ENCODE peak calls at places on chromosome 2, in six cellular contexts. A is adrenal gland; B is GM23338; M is naive thymus-derived CD4-positive, alpha-beta T cell; C is heart left ventricle; Z is psoas muscle. N is an unnamed sample.

GRCh38 chr2:49978341-49978740 is 824.0 kb upstream of the FSHR start:
- DNase-seq in A (no peak), B (peak; percentile 28), M (no peak), C (no peak), Z (no peak), N (peak; percentile 50)

GRCh38 chr2:32715391-32715841 is 87.6 kb downstream of the TTC27 start:
- DNase-seq in A (no peak), B (no peak), M (no peak), C (no peak), Z (no peak), N (no peak)

GRCh38 chr2:18927525-18928232 is 338.3 kb upstream of the NT5C1B start:
- DNase-seq in A (no peak), B (no peak), M (no peak), C (no peak), Z (no peak), N (no peak)

GRCh38 chr2:183093857-183094657 is 15.5 kb downstream of the DUSP19 start:
- DNase-seq in A (no peak), B (no peak), M (no peak), C (no peak), Z (no peak), N (no peak)

GRCh38 chr2:137886432-137886831 is 77.8 kb upstream of the HNMT start:
- DNase-seq in A (no peak), B (peak; percentile 60), M (no peak), C (no peak), Z (no peak), N (peak; percentile 47)

GRCh38 chr2:217853301-217853881 is 149.4 kb downstream of the TNS1 start:
- DNase-seq in A (peak; percentile 55), B (no peak), M (no peak), C (peak; percentile 47), Z (peak; percentile 73), N (peak; percentile 46)

GRCh38 chr2:9895669-9896068 is 52.4 kb downstream of the TAF1B start:
- DNase-seq in A (no peak), B (no peak), M (no peak), C (no peak), Z (no peak), N (no peak)

GRCh38 chr2:123451517-123451916 is 573.6 kb upstream of the CNTNAP5 start:
- DNase-seq in A (no peak), B (no peak), M (no peak), C (no peak), Z (no peak), N (no peak)

GRCh38 chr2:70035344-70035844 is 51.9 kb upstream of the PCBP1 start:
- DNase-seq in A (no peak), B (no peak), M (no peak), C (no peak), Z (no peak), N (no peak)

GRCh38 chr2:40668435-40668834 is 216.5 kb upstream of the SLC8A1 start:
- DNase-seq in A (peak; percentile 43), B (no peak), M (no peak), C (no peak), Z (no peak), N (no peak)

GRCh38 chr2:159706385-159706980 is 5.8 kb upstream of the MARCHF7 start:
- DNase-seq in A (no peak), B (no peak), M (no peak), C (no peak), Z (no peak), N (no peak)

GRCh38 chr2:126770466-126770865 is 114.5 kb downstream of the GYPC start:
- DNase-seq in A (no peak), B (no peak), M (no peak), C (no peak), Z (no peak), N (no peak)

GRCh38 chr2:170848587-170848986 is 31.9 kb downstream of the GAD1 start:
- DNase-seq in A (no peak), B (no peak), M (no peak), C (no peak), Z (no peak), N (no peak)

GRCh38 chr2:160213511-160213910 is 13.4 kb upstream of the ITGB6 start:
- DNase-seq in A (no peak), B (no peak), M (no peak), C (no peak), Z (no peak), N (no peak)

GRCh38 chr2:218079943-218080913 is 11.2 kb downstream of the RUFY4 start:
- DNase-seq in A (no peak), B (no peak), M (no peak), C (no peak), Z (no peak), N (no peak)

GRCh38 chr2:233468746-233469110 is 97.9 kb downstream of the USP40 start:
- DNase-seq in A (no peak), B (no peak), M (no peak), C (peak; percentile 26), Z (no peak), N (no peak)

GRCh38 chr2:133369896-133370295 is 198.4 kb downstream of the NCKAP5 start:
- DNase-seq in A (no peak), B (peak; percentile 13), M (no peak), C (no peak), Z (no peak), N (no peak)

GRCh38 chr2:4047961-4048891 is 344.9 kb downstream of the DCDC2C start:
- DNase-seq in A (no peak), B (no peak), M (no peak), C (no peak), Z (no peak), N (no peak)

GRCh38 chr2:151162185-151162584 is 99.5 kb downstream of the RBM43 start:
- DNase-seq in A (no peak), B (peak; percentile 28), M (no peak), C (no peak), Z (no peak), N (no peak)

GRCh38 chr2:74922592-74923227 is 35.7 kb upstream of the POLE4 start:
- DNase-seq in A (no peak), B (no peak), M (no peak), C (no peak), Z (no peak), N (no peak)

GRCh38 chr2:9422321-9423099 is 818 bp downstream of the ITGB1BP1 start:
- DNase-seq in A (peak; percentile 44), B (peak; percentile 63), M (peak; percentile 39), C (peak; percentile 45), Z (peak; percentile 50), N (peak; percentile 47)

GRCh38 chr2:124824441-124824840 is 799.4 kb downstream of the CNTNAP5 start:
- DNase-seq in A (no peak), B (no peak), M (no peak), C (no peak), Z (no peak), N (no peak)

GRCh38 chr2:37226863-37227262 is 4.5 kb downstream of the CEBPZ start:
- DNase-seq in A (no peak), B (peak; percentile 36), M (no peak), C (no peak), Z (no peak), N (peak; percentile 49)

GRCh38 chr2:37228788-37229187 is 2.6 kb downstream of the CEBPZ start:
- DNase-seq in A (no peak), B (no peak), M (no peak), C (no peak), Z (no peak), N (no peak)

GRCh38 chr2:37230581-37230980 is 815 bp downstream of the CEBPZ start:
- DNase-seq in A (no peak), B (no peak), M (no peak), C (no peak), Z (no peak), N (peak; percentile 19)

GRCh38 chr2:37232131-37232933 is 874 bp downstream of the NDUFAF7 start:
- DNase-seq in A (peak; percentile 62), B (peak; percentile 24), M (no peak), C (peak; percentile 41), Z (peak; percentile 20), N (peak; percentile 25)

GRCh38 chr2:37231251-37232130 is at the start of the genes CEBPZ and NDUFAF7:
- DNase-seq in A (peak; percentile 94), B (peak; percentile 94), M (peak; percentile 83), C (peak; percentile 94), Z (peak; percentile 92), N (peak; percentile 90)
- H3K27ac ChIP-seq in A (peak within 1 kb of the TSS; percentile 94), B (peak within 1 kb of the TSS; percentile 76), M (peak within 1 kb of the TSS; percentile 93), C (peak within 1 kb of the TSS; percentile 93), Z (peak within 1 kb of the TSS; percentile 91), N (peak within 1 kb of the TSS; percentile 27)

DNA sequence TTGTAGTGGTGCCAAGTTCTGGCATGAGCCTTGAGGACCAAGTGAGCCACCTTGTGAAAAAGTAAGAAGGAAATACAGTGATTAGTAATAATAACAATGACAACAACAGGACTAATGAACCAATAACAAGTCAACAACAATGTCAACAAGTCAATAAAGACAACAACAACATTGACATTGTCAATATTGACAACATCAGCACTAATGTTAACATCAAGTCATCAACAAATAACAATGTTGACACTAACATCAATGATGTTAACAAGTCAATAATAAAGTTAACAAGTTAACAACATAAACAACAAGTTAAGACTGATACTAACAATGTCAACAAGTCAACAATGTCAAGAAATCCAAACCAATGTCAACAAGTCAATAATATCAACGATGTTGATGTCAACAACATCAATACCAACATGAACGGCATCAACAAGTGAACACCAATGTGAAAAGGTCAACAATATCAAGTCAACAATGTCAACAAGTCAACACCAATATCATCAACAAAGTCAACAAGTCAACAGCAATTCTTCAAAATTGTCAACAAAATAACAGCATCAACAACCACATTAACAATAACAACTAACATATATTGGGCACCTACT is 24.0 kb downstream of the LCT start:
- DNase-seq in A (no peak), B (no peak), M (no peak), C (no peak), Z (no peak), N (no peak)
- H3K4me1 ChIP-seq in A (no peaks in the 10 kb centered on the region), B (no peaks in the 10 kb centered on the region), M (no peaks in the 10 kb centered on the region), C (no peaks in the 10 kb centered on the region), Z (no peaks in the 10 kb centered on the region), N (no peaks in the 10 kb centered on the region)

DNA sequence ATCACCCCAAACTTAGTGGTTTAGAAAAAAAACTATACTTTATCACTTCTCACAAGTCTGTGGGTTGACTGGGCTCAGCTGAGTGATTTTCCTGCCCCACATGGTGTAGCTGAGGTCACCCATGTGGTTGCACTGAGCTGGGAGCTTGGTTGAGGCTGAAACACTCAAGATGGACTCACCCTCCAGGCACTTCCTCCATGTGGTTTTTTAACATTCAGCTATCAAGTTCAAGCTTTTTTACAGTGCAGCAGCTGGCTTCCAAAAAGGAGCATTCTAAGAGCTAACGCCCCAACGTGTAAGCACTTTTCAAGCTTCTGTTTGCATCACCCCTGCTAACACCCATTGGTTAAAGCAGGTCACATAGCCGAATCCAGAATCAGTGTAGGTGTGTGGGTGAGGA is 105.9 kb upstream of the CREB1 start:
- DNase-seq in A (no peak), B (no peak), M (no peak), C (no peak), Z (no peak), N (no peak)
- H3K27ac ChIP-seq in A (no peak overlapping the region), B (no peak overlapping the region), M (no peak overlapping the region), C (no peak overlapping the region), Z (no peak overlapping the region), N (no peak overlapping the region)

DNA sequence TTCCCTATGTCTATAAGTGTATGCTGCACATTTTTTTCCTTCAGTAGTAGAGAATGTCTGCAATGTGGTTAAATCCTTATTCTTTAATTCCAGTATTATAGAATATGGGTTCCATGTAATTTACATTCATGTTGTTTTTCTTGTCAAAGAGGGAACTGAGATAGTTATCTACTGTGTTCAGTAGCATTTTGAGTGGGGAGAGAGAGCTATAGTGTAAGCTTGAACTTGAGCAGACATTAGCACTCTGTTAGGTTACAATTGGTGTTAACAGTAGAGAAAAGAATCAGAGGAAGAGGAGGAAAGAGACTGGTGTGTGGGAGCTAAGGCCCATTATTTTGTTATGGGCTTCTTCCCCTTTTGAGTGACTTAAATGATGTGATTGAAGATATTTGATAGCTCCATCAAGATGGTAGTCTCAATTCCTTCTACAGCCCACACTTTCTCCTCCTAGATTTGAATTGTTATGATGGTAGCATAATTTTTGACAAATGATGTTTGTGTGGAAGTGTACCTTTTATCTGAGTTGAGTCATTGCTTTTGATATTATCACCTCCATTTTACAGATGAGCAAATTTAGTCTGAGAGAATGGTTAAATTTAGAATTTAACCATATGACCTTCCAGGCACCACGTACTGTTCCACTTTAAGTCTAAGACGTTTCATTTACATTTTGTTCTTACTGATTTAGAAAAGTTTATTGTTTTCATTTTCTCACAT is 71.3 kb downstream of the FMNL2 start:
- DNase-seq in A (no peak), B (no peak), M (no peak), C (no peak), Z (no peak), N (no peak)
- H3K4me1 ChIP-seq in A (peaks cover 75% of the 10 kb centered on the region), B (peaks cover 61% of the 10 kb centered on the region), M (no peaks in the 10 kb centered on the region), C (peaks cover 82% of the 10 kb centered on the region), Z (peaks cover 76% of the 10 kb centered on the region), N (peaks cover 54% of the 10 kb centered on the region)